ENCODE peak calls at places on chromosomes 6 and 20, in five cellular contexts. H is SK-N-SH; K is CD8-positive, alpha-beta memory T cell; I is GM23248; L is pancreas. T is an unnamed sample.

GRCh38 chr6:121531658-121532167 is 96.3 kb downstream of the GJA1 start:
- DNase-seq in H (no peak), L (no peak), K (no peak), I (no peak), T (no peak)

GRCh38 chr6:25311251-25311910 is 32.2 kb downstream of the CARMIL1 start:
- DNase-seq in I (peak), H (no peak), K (no peak), L (no peak), T (peak)

GRCh38 chr6:14706378-14706929 is 539.4 kb upstream of the JARID2 start:
- DNase-seq in L (no peak), I (peak), H (no peak), K (no peak), T (peak)

GRCh38 chr6:15792842-15793241 is 130.0 kb upstream of the DTNBP1 start:
- DNase-seq in I (no peak), H (no peak), K (no peak), L (no peak), T (no peak)

GRCh38 chr6:145632971-145633370 is 102.3 kb downstream of the EPM2A start:
- DNase-seq in H (no peak), I (no peak), L (no peak), K (no peak), T (no peak)

GRCh38 chr6:138869343-138869742 is 73.5 kb downstream of the ECT2L start:
- DNase-seq in I (no peak), L (no peak), H (no peak), K (no peak), T (no peak)

GRCh38 chr6:151004415-151005024 is 139.0 kb downstream of the MTHFD1L start:
- DNase-seq in H (no peak), I (peak), L (no peak), K (no peak), T (peak)

GRCh38 chr20:47708953-47709833 is 76.1 kb downstream of the SULF2 start:
- DNase-seq in L (no peak), K (no peak), H (peak), I (no peak), T (no peak)

GRCh38 chr6:54916858-54917257 is 70.3 kb downstream of the FAM83B start:
- DNase-seq in H (no peak), L (no peak), I (peak), K (no peak), T (peak)

DNA sequence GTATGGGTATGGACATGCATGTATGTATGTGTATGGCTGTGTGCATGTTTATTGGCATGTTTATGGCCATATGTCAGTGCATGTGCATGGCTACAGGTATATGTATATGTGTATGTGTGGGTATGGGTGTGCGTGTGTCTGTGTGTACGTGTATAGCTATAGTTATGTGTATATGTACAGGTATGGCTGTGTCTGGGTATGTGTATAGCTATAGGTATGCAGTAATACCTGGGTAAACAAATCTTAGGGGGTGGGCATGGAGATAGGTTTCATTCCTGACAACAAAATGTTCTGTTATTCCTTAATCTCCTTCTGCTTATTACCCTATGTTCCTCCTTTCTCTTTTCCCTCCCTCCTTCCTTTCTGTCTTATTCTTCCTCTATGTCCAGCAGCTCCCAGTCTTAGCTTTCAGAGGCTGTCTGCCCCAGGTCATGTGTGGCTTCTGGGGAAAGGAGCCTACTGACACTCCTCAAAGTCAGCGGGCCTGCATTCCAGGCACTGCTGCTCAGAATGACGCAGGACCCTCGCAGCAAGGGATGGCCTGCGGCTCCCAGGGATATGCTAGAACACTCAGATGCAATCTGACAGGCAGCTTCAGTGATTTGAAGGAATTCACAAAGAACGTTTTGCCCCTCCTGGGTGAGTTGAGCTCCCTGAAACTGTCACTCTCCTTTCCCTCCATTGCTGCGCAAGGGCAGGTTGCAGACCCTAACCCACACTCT is 139.3 kb upstream of the PHACTR1 start:
- DNase-seq in K (no peak), L (no peak), H (no peak), I (no peak), T (peak)
- H3K27ac ChIP-seq in K (no peak), L (no peak), H (no peak), I (no peak), T (no peak)

DNA sequence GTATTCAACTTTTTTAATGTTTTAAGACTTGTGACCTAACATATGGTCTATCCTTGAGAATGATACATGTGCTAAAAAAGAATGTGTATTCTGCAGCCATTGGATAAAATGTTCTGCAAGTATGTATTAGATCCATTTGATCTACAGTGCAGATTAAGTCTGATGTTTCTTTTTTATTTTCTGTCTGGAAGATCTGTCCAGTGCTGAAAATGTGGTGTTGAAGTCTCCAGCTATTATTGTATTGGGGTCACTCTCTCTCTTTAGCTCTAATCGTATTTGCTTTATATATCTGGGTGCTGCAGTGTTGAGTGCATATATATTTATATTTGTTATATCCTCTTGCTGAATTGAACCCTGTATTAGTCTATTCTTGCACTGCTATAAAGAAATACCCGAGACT is 44.2 kb upstream of the TRIM39 start:
- DNase-seq in I (no peak), L (no peak), H (no peak), K (no peak), T (no peak)
- H3K27ac ChIP-seq in I (no peak), L (no peak), H (no peak), K (no peak), T (no peak)

GRCh38 chr6:30598912-30599624 is 18.0 kb downstream of the PPP1R10 start:
- DNase-seq in L (no peak), I (no peak), H (no peak), K (no peak), T (no peak)
- H3K27ac ChIP-seq in L (no peak), I (no peak), H (no peak), K (no peak), T (no peak)

GRCh38 chr20:18992418-18992817 is 178.8 kb downstream of the SCP2D1 start:
- DNase-seq in K (no peak), I (no peak), L (no peak), H (no peak), T (no peak)

GRCh38 chr20:18987781-18988360 is 174.3 kb downstream of the SCP2D1 start:
- DNase-seq in I (no peak), K (no peak), L (no peak), H (no peak), T (no peak)

GRCh38 chr20:18988701-18989100 is 175.1 kb downstream of the SCP2D1 start:
- DNase-seq in L (no peak), K (no peak), H (no peak), I (no peak), T (no peak)

GRCh38 chr20:18991012-18991411 is 177.4 kb downstream of the SCP2D1 start:
- DNase-seq in I (no peak), H (no peak), K (no peak), L (no peak), T (no peak)

DNA sequence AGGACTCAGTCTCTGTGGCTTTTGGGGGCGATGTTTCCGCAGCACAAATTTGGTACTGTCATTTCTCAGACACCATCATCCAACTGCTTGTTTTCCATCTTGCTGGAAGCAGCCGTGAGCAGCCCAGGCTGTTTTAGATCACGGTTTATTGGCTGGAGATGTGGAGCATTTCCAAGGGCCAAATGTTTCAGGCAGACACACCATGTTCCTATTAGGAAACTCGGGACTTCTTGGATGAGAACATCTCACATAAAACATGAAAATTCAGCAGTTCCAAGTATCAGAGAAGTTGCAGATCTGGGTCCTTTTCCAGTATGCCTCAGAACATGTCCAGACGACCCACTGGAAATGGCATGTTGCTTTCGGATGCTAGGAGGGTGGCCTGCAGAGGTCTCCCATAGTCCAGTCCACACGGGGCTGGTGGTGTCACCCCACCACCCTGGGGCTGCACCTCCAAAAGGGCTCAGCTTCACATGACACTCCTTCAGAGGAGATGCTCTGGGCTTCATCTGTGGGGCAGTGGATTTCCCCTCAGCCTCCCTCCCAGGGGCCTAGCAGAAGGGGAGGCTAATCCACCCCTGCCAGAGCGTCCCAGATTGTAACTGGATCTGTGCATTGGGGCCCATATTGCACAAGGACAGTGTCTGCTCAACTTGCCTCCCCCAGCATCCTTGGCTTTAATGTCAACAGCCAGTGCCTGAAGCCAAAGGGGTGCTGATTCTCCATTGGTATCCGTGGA is 176.3 kb downstream of the SCP2D1 start:
- DNase-seq in L (no peak), K (no peak), H (no peak), I (no peak), T (no peak)
- H3K27ac ChIP-seq in L (no peak), K (no peak), H (no peak), I (no peak), T (no peak)

GRCh38 chr6:159427335-159427734 is 258.1 kb downstream of the FNDC1 start:
- DNase-seq in I (no peak), L (no peak), K (no peak), H (no peak), T (no peak)

GRCh38 chr6:159416891-159417540 is 247.8 kb downstream of the FNDC1 start:
- DNase-seq in I (peak), L (no peak), H (no peak), K (no peak), T (no peak)

GRCh38 chr6:159422041-159422984 is 253.1 kb downstream of the FNDC1 start:
- DNase-seq in H (no peak), I (no peak), K (no peak), L (no peak), T (no peak)

GRCh38 chr6:159421586-159421985 is 252.4 kb downstream of the FNDC1 start:
- DNase-seq in H (no peak), K (no peak), L (no peak), I (no peak), T (no peak)
- H3K27ac ChIP-seq in H (no peak), K (no peak), L (no peak), I (no peak), T (no peak)

GRCh38 chr6:164086326-164086887 is 671.9 kb downstream of the QKI start:
- DNase-seq in I (no peak), H (no peak), L (no peak), K (no peak), T (no peak)
- H3K27ac ChIP-seq in I (no peak), H (no peak), L (no peak), K (no peak), T (no peak)

GRCh38 chr20:4573564-4574355 is 147.9 kb upstream of the PRND start:
- DNase-seq in L (no peak), H (no peak), K (no peak), I (peak), T (peak)
- H3K27ac ChIP-seq in L (no peak), H (peak), K (no peak), I (peak), T (peak)

GRCh38 chr6:118785601-118786000 is 108.4 kb upstream of the ASF1A start:
- DNase-seq in K (no peak), L (no peak), I (no peak), H (no peak), T (no peak)
- H3K27ac ChIP-seq in K (no peak), L (no peak), I (no peak), H (no peak), T (no peak)

DNA sequence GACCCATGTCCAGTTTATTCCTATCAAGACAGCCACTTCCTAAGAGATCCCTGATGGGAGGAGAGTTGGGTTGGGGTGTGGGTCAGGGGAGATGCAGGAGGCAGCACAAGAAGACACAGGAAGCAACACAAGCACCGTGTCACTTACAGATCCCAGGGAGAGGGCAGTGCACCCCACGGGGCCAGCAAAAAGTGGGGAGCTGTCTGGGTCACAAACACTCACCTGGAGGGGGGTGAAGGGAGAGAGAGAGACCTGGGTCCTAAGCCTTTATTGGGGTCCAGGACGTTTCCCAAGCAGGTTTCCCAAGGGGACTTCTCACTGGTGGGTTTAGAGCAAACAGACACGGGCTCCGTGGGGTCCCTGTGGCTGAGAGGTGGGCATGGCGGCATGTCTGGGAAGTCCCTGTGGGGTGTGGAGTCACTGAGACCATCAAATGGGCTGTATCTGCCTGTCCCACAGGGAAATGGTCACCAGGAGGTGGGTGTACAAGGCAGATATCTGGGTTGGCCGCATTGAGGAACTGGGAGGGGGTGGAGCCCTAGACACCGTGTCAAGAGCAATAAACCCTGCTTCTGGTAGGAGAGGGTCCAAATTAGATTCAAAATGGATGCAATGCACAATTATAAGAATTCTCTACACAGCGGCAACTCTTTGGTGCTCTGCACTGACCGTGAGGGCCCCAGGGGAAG is 1.6 kb upstream of the CD93 start:
- DNase-seq in L (no peak), H (no peak), I (no peak), K (no peak), T (no peak)
- H3K27ac ChIP-seq in L (peak), H (no peak), I (no peak), K (no peak), T (no peak)

GRCh38 chr6:31765910-31766794 is 3.7 kb downstream of the SAPCD1 start:
- DNase-seq in H (peak), L (no peak), I (peak), K (no peak), T (no peak)
- H3K27ac ChIP-seq in H (no peak), L (no peak), I (no peak), K (no peak), T (no peak)